ENCODE peak calls at places on chromosomes 2 and 18, in seven cellular contexts. One of them, this sample, is unnamed.

GRCh38 chr2:208142925-208143799 is 2.8 kb downstream of the CRYGB start:
- DNase-seq in HCT116: no peak
- DNase-seq in HepG2: peak
- DNase-seq in NT2/D1: no peak
- DNase-seq in K562: no peak
- DNase-seq in H1: no peak
- DNase-seq in GM12878: no peak
- DNase-seq in this sample: no peak

GRCh38 chr2:121468936-121469335 is 61.7 kb upstream of the RNU4ATAC start:
- DNase-seq in HCT116: no peak
- DNase-seq in HepG2: no peak
- DNase-seq in NT2/D1: no peak
- DNase-seq in K562: no peak
- DNase-seq in H1: no peak
- DNase-seq in GM12878: no peak
- DNase-seq in this sample: no peak

GRCh38 chr18:80137137-80137536 is 28.1 kb downstream of the ADNP2 start:
- DNase-seq in HCT116: no peak
- DNase-seq in HepG2: no peak
- DNase-seq in NT2/D1: no peak
- DNase-seq in K562: no peak
- DNase-seq in H1: no peak
- DNase-seq in GM12878: no peak
- DNase-seq in this sample: no peak

GRCh38 chr18:48296581-48296980 is 112.6 kb downstream of the ZBTB7C start:
- DNase-seq in HCT116: no peak
- DNase-seq in HepG2: no peak
- DNase-seq in NT2/D1: no peak
- DNase-seq in K562: no peak
- DNase-seq in H1: no peak
- DNase-seq in GM12878: no peak
- DNase-seq in this sample: no peak

GRCh38 chr2:237410949-237411635 is 2.9 kb downstream of the COL6A3 start:
- DNase-seq in HCT116: no peak
- DNase-seq in HepG2: no peak
- DNase-seq in NT2/D1: no peak
- DNase-seq in K562: no peak
- DNase-seq in H1: no peak
- DNase-seq in GM12878: no peak
- DNase-seq in this sample: no peak

GRCh38 chr18:54734059-54734458 is 94.2 kb upstream of the RAB27B start:
- DNase-seq in HCT116: no peak
- DNase-seq in HepG2: no peak
- DNase-seq in NT2/D1: no peak
- DNase-seq in K562: peak
- DNase-seq in H1: no peak
- DNase-seq in GM12878: no peak
- DNase-seq in this sample: no peak

GRCh38 chr2:140604788-140605187 is 1526.0 kb downstream of the LRP1B start:
- DNase-seq in HCT116: no peak
- DNase-seq in HepG2: no peak
- DNase-seq in NT2/D1: no peak
- DNase-seq in K562: no peak
- DNase-seq in H1: no peak
- DNase-seq in GM12878: no peak
- DNase-seq in this sample: no peak

GRCh38 chr2:162925595-162925994 is 87.0 kb upstream of the KCNH7 start:
- DNase-seq in HCT116: no peak
- DNase-seq in HepG2: no peak
- DNase-seq in NT2/D1: no peak
- DNase-seq in K562: no peak
- DNase-seq in H1: no peak
- DNase-seq in GM12878: no peak
- DNase-seq in this sample: no peak

GRCh38 chr2:174729797-174730529 is 34.3 kb downstream of the CHRNA1 start:
- DNase-seq in HCT116: no peak
- DNase-seq in HepG2: no peak
- DNase-seq in NT2/D1: no peak
- DNase-seq in K562: no peak
- DNase-seq in H1: peak
- DNase-seq in GM12878: no peak
- DNase-seq in this sample: peak

GRCh38 chr2:45675130-45675812 is 23.8 kb downstream of the PRKCE start:
- DNase-seq in HCT116: peak
- DNase-seq in HepG2: no peak
- DNase-seq in NT2/D1: no peak
- DNase-seq in K562: no peak
- DNase-seq in H1: no peak
- DNase-seq in GM12878: no peak
- DNase-seq in this sample: peak

GRCh38 chr2:70477473-70477872 is 76.2 kb downstream of the TGFA start:
- DNase-seq in HCT116: no peak
- DNase-seq in HepG2: peak
- DNase-seq in NT2/D1: no peak
- DNase-seq in K562: no peak
- DNase-seq in H1: peak
- DNase-seq in GM12878: no peak
- DNase-seq in this sample: no peak

GRCh38 chr2:225027061-225027762 is 15.1 kb downstream of the DOCK10 start:
- DNase-seq in HCT116: no peak
- DNase-seq in HepG2: no peak
- DNase-seq in NT2/D1: no peak
- DNase-seq in K562: no peak
- DNase-seq in H1: no peak
- DNase-seq in GM12878: no peak
- DNase-seq in this sample: no peak

GRCh38 chr2:128970332-128971116 is 651.9 kb upstream of the HS6ST1 start:
- DNase-seq in HCT116: no peak
- DNase-seq in HepG2: no peak
- DNase-seq in NT2/D1: no peak
- DNase-seq in K562: no peak
- DNase-seq in H1: no peak
- DNase-seq in GM12878: no peak
- DNase-seq in this sample: no peak

GRCh38 chr2:157281316-157281715 is 23.8 kb downstream of the GALNT5 start:
- DNase-seq in HCT116: no peak
- DNase-seq in HepG2: no peak
- DNase-seq in NT2/D1: no peak
- DNase-seq in K562: no peak
- DNase-seq in H1: no peak
- DNase-seq in GM12878: no peak
- DNase-seq in this sample: no peak

GRCh38 chr2:67650292-67651133 is 253.4 kb downstream of the ETAA1 start:
- DNase-seq in HCT116: peak
- DNase-seq in HepG2: peak
- DNase-seq in NT2/D1: peak
- DNase-seq in K562: peak
- DNase-seq in H1: peak
- DNase-seq in GM12878: no peak
- DNase-seq in this sample: peak

GRCh38 chr2:191637182-191638078 is 40.5 kb upstream of the NABP1 start:
- DNase-seq in HCT116: peak
- DNase-seq in HepG2: peak
- DNase-seq in NT2/D1: no peak
- DNase-seq in K562: peak
- DNase-seq in H1: no peak
- DNase-seq in GM12878: no peak
- DNase-seq in this sample: no peak

GRCh38 chr18:13381331-13381730 is 162.8 kb downstream of the LDLRAD4 start:
- DNase-seq in HCT116: no peak
- DNase-seq in HepG2: no peak
- DNase-seq in NT2/D1: no peak
- DNase-seq in K562: no peak
- DNase-seq in H1: no peak
- DNase-seq in GM12878: no peak
- DNase-seq in this sample: no peak

GRCh38 chr18:74064510-74064909 is 83.1 kb downstream of the FBXO15 start:
- DNase-seq in HCT116: no peak
- DNase-seq in HepG2: no peak
- DNase-seq in NT2/D1: no peak
- DNase-seq in K562: no peak
- DNase-seq in H1: no peak
- DNase-seq in GM12878: no peak
- DNase-seq in this sample: no peak

GRCh38 chr2:100588071-100588786 is 25.4 kb downstream of the PDCL3 start:
- DNase-seq in HCT116: no peak
- DNase-seq in HepG2: no peak
- DNase-seq in NT2/D1: no peak
- DNase-seq in K562: peak
- DNase-seq in H1: no peak
- DNase-seq in GM12878: peak
- DNase-seq in this sample: no peak

GRCh38 chr2:149490296-149490695 is 97.3 kb downstream of the MMADHC start:
- DNase-seq in HCT116: no peak
- DNase-seq in HepG2: no peak
- DNase-seq in NT2/D1: no peak
- DNase-seq in K562: no peak
- DNase-seq in H1: no peak
- DNase-seq in GM12878: no peak
- DNase-seq in this sample: peak

GRCh38 chr2:118089015-118089800 is 937 bp downstream of the INSIG2 start:
- DNase-seq in HCT116: no peak
- DNase-seq in HepG2: peak
- DNase-seq in NT2/D1: no peak
- DNase-seq in K562: peak
- DNase-seq in H1: no peak
- DNase-seq in GM12878: no peak
- DNase-seq in this sample: peak

GRCh38 chr2:74982581-74982980 is 24.1 kb downstream of the POLE4 start:
- DNase-seq in HCT116: no peak
- DNase-seq in HepG2: peak
- DNase-seq in NT2/D1: no peak
- DNase-seq in K562: no peak
- DNase-seq in H1: no peak
- DNase-seq in GM12878: no peak
- DNase-seq in this sample: no peak

GRCh38 chr2:58146707-58147106 is 94.4 kb downstream of the FANCL start:
- DNase-seq in HCT116: peak
- DNase-seq in HepG2: no peak
- DNase-seq in NT2/D1: no peak
- DNase-seq in K562: peak
- DNase-seq in H1: no peak
- DNase-seq in GM12878: no peak
- DNase-seq in this sample: no peak

GRCh38 chr18:54883816-54884604 is 55.7 kb downstream of the RAB27B start:
- DNase-seq in HCT116: no peak
- DNase-seq in HepG2: no peak
- DNase-seq in NT2/D1: no peak
- DNase-seq in K562: no peak
- DNase-seq in H1: no peak
- DNase-seq in GM12878: no peak
- DNase-seq in this sample: no peak

GRCh38 chr2:150339282-150339681 is 148.2 kb downstream of the RND3 start:
- DNase-seq in HCT116: no peak
- DNase-seq in HepG2: no peak
- DNase-seq in NT2/D1: no peak
- DNase-seq in K562: no peak
- DNase-seq in H1: no peak
- DNase-seq in GM12878: no peak
- DNase-seq in this sample: no peak

GRCh38 chr2:227717687-227718567 is at the start of gene SLC19A3:
- DNase-seq in HCT116: no peak
- DNase-seq in HepG2: peak
- DNase-seq in NT2/D1: peak
- DNase-seq in K562: peak
- DNase-seq in H1: peak
- DNase-seq in GM12878: no peak
- DNase-seq in this sample: peak

GRCh38 chr2:15649556-15650255 is 58.0 kb downstream of the DDX1 start:
- DNase-seq in HCT116: no peak
- DNase-seq in HepG2: no peak
- DNase-seq in NT2/D1: no peak
- DNase-seq in K562: no peak
- DNase-seq in H1: no peak
- DNase-seq in GM12878: no peak
- DNase-seq in this sample: no peak
- TF ChIP-seq YY1 in HCT116: no peak
- TF ChIP-seq YY1 in HepG2: no peak
- TF ChIP-seq YY1 in NT2/D1: no peak
- TF ChIP-seq YY1 in K562: no peak
- TF ChIP-seq YY1 in H1: no peak
- TF ChIP-seq YY1 in GM12878: no peak
- TF ChIP-seq YY1 in this sample: no peak

DNA sequence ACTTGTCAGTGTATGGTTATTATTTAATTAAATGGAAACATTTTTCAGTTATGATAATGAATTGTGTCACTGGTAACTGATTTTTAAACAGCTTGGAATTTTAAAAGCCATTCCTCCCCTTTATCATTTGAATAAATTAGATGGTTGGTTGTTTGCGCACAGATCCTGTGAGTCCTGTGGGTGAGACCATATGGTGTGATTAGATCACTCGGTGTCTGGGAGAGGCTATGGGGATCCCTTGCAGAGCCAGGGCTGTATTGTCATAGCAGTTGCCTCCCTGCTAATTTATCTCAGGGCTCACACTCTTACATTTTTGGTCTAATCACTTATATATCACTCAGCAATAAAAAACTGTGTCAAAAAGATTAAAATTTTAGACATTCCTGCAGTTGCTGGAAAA is 133.5 kb downstream of the ASXL3 start:
- DNase-seq in HCT116: no peak
- DNase-seq in HepG2: no peak
- DNase-seq in NT2/D1: no peak
- DNase-seq in K562: no peak
- DNase-seq in H1: no peak
- DNase-seq in GM12878: no peak
- DNase-seq in this sample: peak
- TF ChIP-seq YY1 in HCT116: no peak
- TF ChIP-seq YY1 in HepG2: no peak
- TF ChIP-seq YY1 in NT2/D1: no peak
- TF ChIP-seq YY1 in K562: no peak
- TF ChIP-seq YY1 in H1: no peak
- TF ChIP-seq YY1 in GM12878: no peak
- TF ChIP-seq YY1 in this sample: no peak

DNA sequence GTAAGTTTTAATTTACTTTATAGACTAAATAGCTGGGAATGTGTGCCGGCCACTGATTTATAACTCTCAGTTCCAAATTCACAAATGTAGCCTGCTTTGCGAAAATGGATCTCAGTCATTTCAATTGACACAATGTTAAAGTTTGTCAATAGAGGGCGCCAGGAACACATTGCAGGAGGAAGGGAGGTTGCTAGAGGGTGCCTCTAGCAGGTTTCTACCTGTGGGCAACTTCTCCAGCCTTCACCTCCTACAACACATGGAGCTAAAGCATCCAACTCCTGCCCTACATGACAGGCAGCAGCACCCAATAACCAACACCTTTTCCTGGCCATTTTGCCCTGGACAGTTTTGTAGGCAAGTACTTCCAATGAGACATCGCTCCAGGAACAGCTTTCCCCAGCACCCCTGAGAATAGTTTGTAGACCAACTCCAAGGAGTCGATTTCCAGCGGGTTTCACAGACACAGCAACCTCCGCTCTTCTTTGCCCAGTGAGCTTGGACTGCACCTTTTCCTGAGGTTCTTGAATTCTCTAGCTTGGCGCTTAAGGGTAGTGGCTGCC is 784.8 kb upstream of the CDH2 start:
- DNase-seq in HCT116: peak
- DNase-seq in HepG2: peak
- DNase-seq in NT2/D1: peak
- DNase-seq in K562: no peak
- DNase-seq in H1: peak
- DNase-seq in GM12878: no peak
- DNase-seq in this sample: peak
- TF ChIP-seq YY1 in HCT116: no peak
- TF ChIP-seq YY1 in HepG2: no peak
- TF ChIP-seq YY1 in NT2/D1: no peak
- TF ChIP-seq YY1 in K562: no peak
- TF ChIP-seq YY1 in H1: no peak
- TF ChIP-seq YY1 in GM12878: no peak
- TF ChIP-seq YY1 in this sample: no peak

GRCh38 chr2:62465741-62466500 is 40.1 kb downstream of the TMEM17 start:
- DNase-seq in HCT116: no peak
- DNase-seq in HepG2: no peak
- DNase-seq in NT2/D1: peak
- DNase-seq in K562: no peak
- DNase-seq in H1: peak
- DNase-seq in GM12878: no peak
- DNase-seq in this sample: no peak
- TF ChIP-seq YY1 in HCT116: no peak
- TF ChIP-seq YY1 in HepG2: no peak
- TF ChIP-seq YY1 in NT2/D1: no peak
- TF ChIP-seq YY1 in K562: no peak
- TF ChIP-seq YY1 in H1: peak
- TF ChIP-seq YY1 in GM12878: no peak
- TF ChIP-seq YY1 in this sample: no peak

This sample was measured in SK-N-SH.